ENCODE peak calls at places on chromosomes 11 and 22, in five cellular contexts. N, R, K, X and G are unnamed samples.

GRCh38 chr22:46044718-46045458 is 67.9 kb upstream of the WNT7B start:
- DNase-seq in N (no peak), X (peak; percentile 68), R (peak; percentile 57), K (no peak), G (peak; percentile 84)

GRCh38 chr11:65311197-65311631 is 3.5 kb upstream of the CDC42EP2 start:
- DNase-seq in X (no peak), K (no peak), N (peak; percentile 94), R (no peak), G (peak; percentile 76)

GRCh38 chr11:61294717-61295595 is at the start of gene VWCE:
- DNase-seq in N (no peak), X (peak; percentile 73), R (peak; percentile 74), K (peak; percentile 41), G (peak; percentile 83)

GRCh38 chr11:83087035-83087434 is 15.3 kb upstream of the RAB30 start:
- DNase-seq in N (peak; percentile 59), X (no peak), R (no peak), K (no peak), G (no peak)

GRCh38 chr11:116454020-116454645 is 318.7 kb downstream of the BUD13 start:
- DNase-seq in N (no peak), K (peak; percentile 27), R (peak; percentile 38), X (peak; percentile 41), G (peak; percentile 51)

GRCh38 chr22:46055851-46056168 is 78.8 kb upstream of the WNT7B start:
- DNase-seq in K (no peak), R (no peak), N (no peak), X (peak; percentile 10), G (no peak)

GRCh38 chr22:32723632-32724031 is 77.9 kb upstream of the TIMP3 start:
- DNase-seq in N (no peak), X (peak; percentile 64), K (peak; percentile 96), R (peak; percentile 40), G (peak; percentile 92)

GRCh38 chr11:16086229-16086628 is 270.1 kb downstream of the SOX6 start:
- DNase-seq in N (no peak), R (no peak), X (no peak), K (no peak), G (no peak)

GRCh38 chr11:104183572-104183971 is 19.6 kb upstream of the PDGFD start:
- DNase-seq in R (no peak), X (no peak), N (no peak), K (peak; percentile 16), G (no peak)

GRCh38 chr11:64100345-64100744 is 64.6 kb downstream of the FLRT1 start:
- DNase-seq in R (no peak), X (no peak), K (no peak), N (no peak), G (no peak)

GRCh38 chr22:42303304-42304020 is 33.0 kb upstream of the TCF20 start:
- DNase-seq in X (no peak), K (no peak), R (no peak), N (no peak), G (no peak)

GRCh38 chr11:85947431-85948272 is 92.5 kb downstream of the CCDC83 start:
- DNase-seq in X (no peak), N (peak; percentile 86), R (peak; percentile 71), K (peak; percentile 93), G (no peak)

GRCh38 chr11:788953-789940 is 643 bp downstream of the CEND1 start:
- DNase-seq in R (no peak), N (no peak), K (no peak), X (peak; percentile 16), G (no peak)
- H3K4me3 ChIP-seq in R (no peak overlapping the region), N (no peak overlapping the region), K (no peak overlapping the region), X (no peak overlapping the region), G (no peak overlapping the region)

GRCh38 chr11:91396243-91397133 is 828.1 kb upstream of the FAT3 start:
- DNase-seq in R (no peak), K (peak; percentile 0), X (no peak), N (peak; percentile 93), G (no peak)
- H3K4me1 ChIP-seq in R (no peaks in the 10 kb centered on the region), K (no peaks in the 10 kb centered on the region), X (no peaks in the 10 kb centered on the region), N (peaks cover 55% of the 10 kb centered on the region), G (no peaks in the 10 kb centered on the region)

DNA sequence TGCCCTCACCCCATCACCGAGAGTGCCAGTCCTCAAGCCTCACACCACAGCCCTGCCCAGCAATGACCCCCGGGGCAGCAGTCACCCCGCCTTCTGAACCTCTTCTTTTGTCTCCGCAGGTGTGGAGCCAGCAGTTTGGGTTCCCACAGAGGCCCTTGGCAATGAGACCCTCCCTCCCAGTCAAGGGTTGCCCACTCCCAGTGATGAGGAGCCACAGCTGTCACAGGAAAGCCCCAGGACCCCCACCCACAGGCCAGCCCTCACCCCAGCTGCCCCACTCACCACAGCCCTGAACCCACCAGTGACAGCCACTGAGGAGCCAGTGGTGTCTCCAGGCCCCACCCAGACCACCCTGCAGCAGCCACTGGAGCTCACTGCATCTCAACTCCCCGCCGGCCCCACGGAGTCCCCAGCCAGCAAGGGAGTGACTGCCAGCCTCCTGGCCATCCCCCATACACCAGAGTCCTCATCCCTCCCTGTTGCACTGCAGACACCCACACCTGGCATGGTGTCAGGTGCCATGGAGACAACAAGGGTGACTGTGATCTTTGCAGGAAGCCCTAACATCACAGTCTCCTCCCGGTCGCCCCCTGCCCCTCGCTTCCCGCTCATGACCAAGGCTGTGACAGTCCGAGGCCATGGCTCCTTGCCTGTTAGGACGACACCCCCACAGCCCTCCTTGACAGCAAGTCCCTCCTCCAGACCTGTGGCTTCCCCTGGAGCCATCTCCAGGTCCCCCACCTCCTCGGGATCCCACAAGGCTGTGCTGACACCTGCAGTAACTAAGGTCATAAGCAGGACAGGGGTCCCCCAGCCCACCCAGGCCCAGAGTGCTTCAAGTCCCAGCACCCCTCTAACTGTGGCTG is 62.7 kb downstream of the OTOG start:
- DNase-seq in R (no peak), N (no peak), K (no peak), X (no peak), G (no peak)
- H3K9me3 ChIP-seq in R (no peaks in the 10 kb centered on the region), N (no peaks in the 10 kb centered on the region), K (no peaks in the 10 kb centered on the region), X (no peaks in the 10 kb centered on the region), G (no peaks in the 10 kb centered on the region)

GRCh38 chr11:114053406-114053805 is 6.1 kb upstream of the ZBTB16 start:
- DNase-seq in R (no peak), N (no peak), K (no peak), X (no peak), G (no peak)
- H3K4me3 ChIP-seq in R (no peak overlapping the region), N (no peak overlapping the region), K (no peak overlapping the region), X (no peak overlapping the region), G (no peak overlapping the region)

GRCh38 chr11:33700425-33701271 is at the start of gene C11orf91:
- DNase-seq in X (peak; percentile 99), K (peak; percentile 94), N (peak; percentile 73), R (peak; percentile 97), G (peak; percentile 99)
- H3K4me1 ChIP-seq in X (no peaks in the 10 kb centered on the region), K (peaks cover 23% of the 10 kb centered on the region), N (peaks cover 68% of the 10 kb centered on the region), R (peaks cover 17% of the 10 kb centered on the region), G (peaks cover 18% of the 10 kb centered on the region)

GRCh38 chr11:74871037-74871436 is 77.9 kb downstream of the XRRA1 start:
- DNase-seq in N (no peak), R (no peak), X (no peak), K (no peak), G (no peak)
- H3K9me3 ChIP-seq in N (peaks cover 49% of the 10 kb centered on the region), R (peaks cover 6% of the 10 kb centered on the region), X (peaks cover 3% of the 10 kb centered on the region), K (peaks cover 39% of the 10 kb centered on the region), G (peaks cover 19% of the 10 kb centered on the region)

GRCh38 chr11:11119917-11120316 is 233.1 kb downstream of the CSNK2A3 start:
- DNase-seq in R (no peak), X (no peak), K (no peak), N (no peak), G (no peak)
- H3K4me3 ChIP-seq in R (no peak overlapping the region), X (no peak overlapping the region), K (no peak overlapping the region), N (no peak overlapping the region), G (no peak overlapping the region)